ENCODE peak calls at places on chromosomes 11 and 22, in six cellular contexts. O is hepatocyte, E is pons, A is body of pancreas, H is putamen, G is NCI-H187. V is an unnamed sample.

GRCh38 chr22:44159230-44159629 is 21.5 kb upstream of the PARVG start:
- DNase-seq in H (no peak), O (no peak), E (no peak), G (no peak), A (no peak), V (peak; percentile 22)

GRCh38 chr11:67404515-67405195 is 772 bp downstream of the TBC1D10C start:
- DNase-seq in H (no peak), O (no peak), E (no peak), G (no peak), A (no peak), V (peak; percentile 80)

GRCh38 chr22:50141891-50142363 is 28.6 kb upstream of the PANX2 start:
- DNase-seq in H (no peak), G (no peak), A (no peak), O (no peak), E (no peak), V (no peak)

GRCh38 chr22:21816787-21817496 is 50.5 kb downstream of the MAPK1 start:
- DNase-seq in G (no peak), A (peak; percentile 53), H (no peak), O (peak; percentile 36), E (peak; percentile 76), V (no peak)

GRCh38 chr11:114326776-114327175 is 30.6 kb downstream of the NNMT start:
- DNase-seq in E (no peak), A (no peak), O (no peak), H (no peak), G (no peak), V (no peak)

GRCh38 chr11:2868604-2869526 is 16.7 kb downstream of the CDKN1C start:
- DNase-seq in H (peak; percentile 90), E (peak; percentile 92), G (no peak), O (no peak), A (no peak), V (no peak)

GRCh38 chr22:44645531-44645930 is 56.5 kb upstream of the PRR5 start:
- DNase-seq in G (no peak), A (no peak), O (no peak), E (no peak), H (no peak), V (peak; percentile 48)

GRCh38 chr11:108218912-108219783 is 3.3 kb downstream of the NPAT start:
- DNase-seq in H (no peak), G (no peak), E (no peak), A (no peak), O (no peak), V (no peak)

GRCh38 chr11:128908391-128909246 is 17.5 kb downstream of the KCNJ5 start:
- DNase-seq in O (peak; percentile 47), A (peak; percentile 81), G (no peak), H (no peak), E (peak; percentile 69), V (peak; percentile 85)

GRCh38 chr11:14373941-14374646 is 15.1 kb upstream of the RRAS2 start:
- DNase-seq in O (no peak), E (peak; percentile 25), G (no peak), H (no peak), A (peak; percentile 52), V (no peak)

GRCh38 chr11:29634248-29634647 is 382.6 kb downstream of the KCNA4 start:
- DNase-seq in E (no peak), A (no peak), G (no peak), O (no peak), H (no peak), V (no peak)

GRCh38 chr11:120285256-120285655 is 39.8 kb upstream of the TLCD5 start:
- DNase-seq in E (no peak), G (no peak), H (no peak), A (no peak), O (no peak), V (no peak)

GRCh38 chr11:17635551-17635938 is 83.8 kb upstream of the MYOD1 start:
- DNase-seq in E (no peak), G (no peak), O (no peak), H (no peak), A (no peak), V (no peak)

GRCh38 chr22:17945851-17946690 is 78.3 kb downstream of the MICAL3 start:
- DNase-seq in A (no peak), O (no peak), E (no peak), H (no peak), G (no peak), V (no peak)

GRCh38 chr11:44329472-44330230 is 19.7 kb upstream of the ALX4 start:
- DNase-seq in A (no peak), E (no peak), H (no peak), G (no peak), O (no peak), V (no peak)

GRCh38 chr11:12889243-12889642 is 119.9 kb upstream of the RASSF10 start:
- DNase-seq in G (no peak), H (no peak), O (peak; percentile 24), A (peak; percentile 24), E (peak; percentile 52), V (no peak)

GRCh38 chr11:133331031-133331430 is 201.3 kb downstream of the OPCML start:
- DNase-seq in A (no peak), O (no peak), E (no peak), H (no peak), G (no peak), V (no peak)

GRCh38 chr11:8839957-8840945 is 70.7 kb upstream of the AKIP1 start:
- DNase-seq in A (peak; percentile 69), E (peak; percentile 75), G (no peak), H (peak; percentile 54), O (peak; percentile 65), V (no peak)

GRCh38 chr22:18096823-18097222 is 13.8 kb upstream of the TUBA8 start:
- DNase-seq in O (no peak), H (no peak), G (no peak), A (no peak), E (no peak), V (no peak)

GRCh38 chr11:58567889-58568512 is 7.7 kb downstream of the LPXN start:
- DNase-seq in E (peak; percentile 67), H (peak; percentile 45), G (peak; percentile 1), O (peak; percentile 73), A (peak; percentile 55), V (no peak)

GRCh38 chr11:64800633-64801464 is 2.2 kb downstream of the MAP4K2 start:
- DNase-seq in O (no peak), A (no peak), E (no peak), H (no peak), G (no peak), V (peak; percentile 75)

GRCh38 chr11:70527046-70527395 is 128.7 kb downstream of the CTTN start:
- DNase-seq in O (no peak), A (no peak), G (no peak), H (no peak), E (no peak), V (no peak)

GRCh38 chr11:100923555-100923954 is 206.1 kb downstream of the PGR start:
- DNase-seq in H (no peak), A (no peak), E (peak; percentile 6), O (no peak), G (no peak), V (no peak)

GRCh38 chr22:45185718-45186511 is 22.2 kb downstream of the NUP50 start:
- DNase-seq in O (no peak), G (no peak), E (no peak), H (no peak), A (no peak), V (no peak)

GRCh38 chr11:96061094-96061493 is 137.2 kb upstream of the MTMR2 start:
- DNase-seq in A (no peak), E (no peak), H (no peak), O (no peak), G (no peak), V (no peak)

GRCh38 chr22:49333206-49333605 is 494.5 kb downstream of the BRD1 start:
- DNase-seq in G (no peak), H (no peak), A (no peak), E (no peak), O (no peak), V (no peak)

GRCh38 chr11:111770581-111771134 is 4.5 kb upstream of the PPP2R1B start:
- DNase-seq in E (no peak), A (no peak), H (peak; percentile 58), O (no peak), G (no peak), V (no peak)

GRCh38 chr11:1119282-1120146 is 38.2 kb upstream of the MUC5AC start:
- DNase-seq in O (no peak), E (no peak), H (no peak), G (no peak), A (no peak), V (peak; percentile 49)

GRCh38 chr22:35333220-35333619 is 33.5 kb downstream of the TOM1 start:
- DNase-seq in G (no peak), A (no peak), E (no peak), H (no peak), O (no peak), V (no peak)

GRCh38 chr11:61834278-61835004 is 6.3 kb downstream of the FADS2 start:
- DNase-seq in A (peak; percentile 40), H (no peak), G (no peak), O (peak; percentile 43), E (peak; percentile 71), V (peak; percentile 90)

GRCh38 chr11:117986981-117987495 is 844 bp downstream of the IL10RA start:
- DNase-seq in O (no peak), H (no peak), G (no peak), E (peak; percentile 68), A (no peak), V (no peak)

GRCh38 chr11:130908770-130909625 is 7.3 kb downstream of the SNX19 start:
- DNase-seq in G (no peak), A (no peak), E (no peak), H (no peak), O (peak; percentile 46), V (no peak)

GRCh38 chr11:111213256-111213655 is 32.3 kb upstream of the POU2AF2 start:
- DNase-seq in A (no peak), O (no peak), H (no peak), E (no peak), G (no peak), V (no peak)

GRCh38 chr11:88208742-88209141 is 33.5 kb upstream of the RAB38 start:
- DNase-seq in A (no peak), H (no peak), O (no peak), G (no peak), E (peak; percentile 7), V (no peak)

GRCh38 chr11:29159552-29160465 is 857.0 kb downstream of the KCNA4 start:
- DNase-seq in G (no peak), H (peak; percentile 7), E (peak; percentile 53), A (peak; percentile 39), O (peak; percentile 84), V (no peak)

GRCh38 chr22:26403827-26404226 is 25.2 kb upstream of the ASPHD2 start:
- DNase-seq in A (no peak), O (no peak), H (no peak), G (no peak), E (no peak), V (no peak)

GRCh38 chr11:118691926-118692830 is 12.7 kb upstream of the TREH start:
- DNase-seq in G (no peak), A (peak; percentile 30), E (no peak), O (no peak), H (no peak), V (no peak)

GRCh38 chr11:128318856-128319474 is 268.4 kb downstream of the ETS1 start:
- DNase-seq in O (no peak), G (no peak), E (no peak), A (no peak), H (no peak), V (no peak)

GRCh38 chr22:17778412-17778976 is 4.2 kb upstream of the BID start:
- DNase-seq in G (no peak), E (no peak), A (no peak), H (no peak), O (no peak), V (no peak)

GRCh38 chr11:9617960-9618359 is 44.5 kb downstream of the WEE1 start:
- DNase-seq in H (no peak), A (no peak), G (no peak), E (no peak), O (no peak), V (no peak)